ENCODE peak calls at places on chromosomes 2 and 18, in five cellular contexts. One of them, this sample, is unnamed.

GRCh38 chr2:74702001-74702715 is 48.1 kb downstream of the SEMA4F start:
- DNase-seq in PC-9: no peak
- DNase-seq in cardiac muscle cell: no peak
- DNase-seq in WTC11: no peak
- DNase-seq in neural progenitor cell: no peak
- DNase-seq in this sample: no peak

GRCh38 chr2:53018830-53019425 is 748.7 kb upstream of the CHAC2 start:
- DNase-seq in PC-9: no peak
- DNase-seq in neural progenitor cell: peak
- DNase-seq in WTC11: no peak
- DNase-seq in cardiac muscle cell: peak
- DNase-seq in this sample: no peak

GRCh38 chr2:71782323-71782722 is 329.0 kb downstream of the DYSF start:
- DNase-seq in cardiac muscle cell: no peak
- DNase-seq in neural progenitor cell: no peak
- DNase-seq in WTC11: no peak
- DNase-seq in PC-9: no peak
- DNase-seq in this sample: no peak

GRCh38 chr2:184597996-184598312 is 375 bp upstream of the ZNF804A start:
- DNase-seq in neural progenitor cell: no peak
- DNase-seq in cardiac muscle cell: no peak
- DNase-seq in PC-9: no peak
- DNase-seq in WTC11: no peak
- DNase-seq in this sample: no peak

GRCh38 chr18:13276530-13277520 is 58.3 kb downstream of the LDLRAD4 start:
- DNase-seq in cardiac muscle cell: no peak
- DNase-seq in WTC11: no peak
- DNase-seq in neural progenitor cell: no peak
- DNase-seq in PC-9: no peak
- DNase-seq in this sample: no peak

GRCh38 chr2:238697193-238698191 is 150.4 kb upstream of the TWIST2 start:
- DNase-seq in cardiac muscle cell: no peak
- DNase-seq in WTC11: no peak
- DNase-seq in neural progenitor cell: no peak
- DNase-seq in PC-9: no peak
- DNase-seq in this sample: no peak

GRCh38 chr2:241900251-241901017 is 30.9 kb downstream of the RTP5 start:
- DNase-seq in neural progenitor cell: no peak
- DNase-seq in PC-9: no peak
- DNase-seq in cardiac muscle cell: no peak
- DNase-seq in WTC11: no peak
- DNase-seq in this sample: no peak

GRCh38 chr18:48203961-48204666 is 205.1 kb downstream of the ZBTB7C start:
- DNase-seq in WTC11: no peak
- DNase-seq in neural progenitor cell: no peak
- DNase-seq in cardiac muscle cell: no peak
- DNase-seq in PC-9: no peak
- DNase-seq in this sample: no peak

GRCh38 chr18:68735498-68736343 is 20.8 kb upstream of the TMX3 start:
- DNase-seq in neural progenitor cell: peak
- DNase-seq in PC-9: peak
- DNase-seq in cardiac muscle cell: peak
- DNase-seq in WTC11: no peak
- DNase-seq in this sample: peak

GRCh38 chr18:59617468-59617932 is 79.7 kb downstream of the CCBE1 start:
- DNase-seq in neural progenitor cell: no peak
- DNase-seq in cardiac muscle cell: no peak
- DNase-seq in PC-9: no peak
- DNase-seq in WTC11: no peak
- DNase-seq in this sample: no peak

GRCh38 chr2:222796413-222797103 is 64.3 kb upstream of the ACSL3 start:
- DNase-seq in PC-9: no peak
- DNase-seq in neural progenitor cell: peak
- DNase-seq in WTC11: no peak
- DNase-seq in cardiac muscle cell: peak
- DNase-seq in this sample: no peak
- TF ChIP-seq CTCF in PC-9: no peak
- TF ChIP-seq CTCF in neural progenitor cell: no peak
- TF ChIP-seq CTCF in WTC11: no peak
- TF ChIP-seq CTCF in cardiac muscle cell: no peak
- TF ChIP-seq CTCF in this sample: no peak

GRCh38 chr18:74457743-74458465 is 796 bp upstream of the DIPK1C start:
- DNase-seq in PC-9: no peak
- DNase-seq in neural progenitor cell: peak
- DNase-seq in cardiac muscle cell: no peak
- DNase-seq in WTC11: no peak
- DNase-seq in this sample: no peak

GRCh38 chr18:74460825-74461224 is 3.7 kb upstream of the DIPK1C start:
- DNase-seq in PC-9: no peak
- DNase-seq in WTC11: no peak
- DNase-seq in cardiac muscle cell: no peak
- DNase-seq in neural progenitor cell: no peak
- DNase-seq in this sample: no peak

GRCh38 chr18:74457043-74457742 is at the start of gene DIPK1C:
- DNase-seq in WTC11: peak
- DNase-seq in PC-9: no peak
- DNase-seq in neural progenitor cell: peak
- DNase-seq in cardiac muscle cell: peak
- DNase-seq in this sample: no peak

GRCh38 chr18:74456409-74457042 is 582 bp downstream of the DIPK1C start:
- DNase-seq in neural progenitor cell: peak
- DNase-seq in WTC11: peak
- DNase-seq in PC-9: no peak
- DNase-seq in cardiac muscle cell: peak
- DNase-seq in this sample: no peak

GRCh38 chr18:74459877-74460276 is 2.8 kb upstream of the DIPK1C start:
- DNase-seq in neural progenitor cell: peak
- DNase-seq in cardiac muscle cell: no peak
- DNase-seq in WTC11: peak
- DNase-seq in PC-9: no peak
- DNase-seq in this sample: no peak
- TF ChIP-seq CTCF in neural progenitor cell: peak
- TF ChIP-seq CTCF in cardiac muscle cell: peak
- TF ChIP-seq CTCF in WTC11: peak
- TF ChIP-seq CTCF in PC-9: no peak
- TF ChIP-seq CTCF in this sample: peak

DNA sequence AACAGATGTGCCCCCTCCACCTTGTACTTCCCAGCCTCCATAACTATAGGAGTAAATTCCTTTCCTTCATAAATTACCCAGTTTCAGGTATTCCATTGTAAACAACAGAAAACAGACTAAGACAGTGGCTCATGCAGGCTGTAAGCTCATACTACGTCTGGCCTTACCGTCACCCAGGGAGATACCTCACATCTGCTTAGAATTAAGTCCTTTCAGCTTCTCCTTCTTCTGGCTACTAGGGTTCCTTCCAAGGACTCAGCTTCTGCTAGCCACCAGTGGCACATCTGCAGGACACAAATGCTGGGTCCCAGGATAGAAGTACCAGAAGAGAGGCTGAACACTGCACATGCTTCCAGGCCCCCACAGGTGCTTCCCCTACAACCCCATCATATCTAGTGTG is 22.4 kb upstream of the FEZ2 start:
- DNase-seq in neural progenitor cell: no peak
- DNase-seq in PC-9: no peak
- DNase-seq in WTC11: no peak
- DNase-seq in cardiac muscle cell: no peak
- DNase-seq in this sample: no peak
- TF ChIP-seq CTCF in neural progenitor cell: no peak
- TF ChIP-seq CTCF in PC-9: no peak
- TF ChIP-seq CTCF in WTC11: no peak
- TF ChIP-seq CTCF in cardiac muscle cell: no peak
- TF ChIP-seq CTCF in this sample: no peak

GRCh38 chr2:158743899-158744298 is 51.2 kb upstream of the DAPL1 start:
- DNase-seq in neural progenitor cell: no peak
- DNase-seq in cardiac muscle cell: no peak
- DNase-seq in PC-9: no peak
- DNase-seq in WTC11: no peak
- DNase-seq in this sample: no peak

GRCh38 chr2:158746488-158746887 is 48.6 kb upstream of the DAPL1 start:
- DNase-seq in PC-9: no peak
- DNase-seq in WTC11: no peak
- DNase-seq in cardiac muscle cell: no peak
- DNase-seq in neural progenitor cell: no peak
- DNase-seq in this sample: no peak

GRCh38 chr2:158745866-158746382 is 49.2 kb upstream of the DAPL1 start:
- DNase-seq in cardiac muscle cell: no peak
- DNase-seq in PC-9: no peak
- DNase-seq in neural progenitor cell: no peak
- DNase-seq in WTC11: no peak
- DNase-seq in this sample: no peak

GRCh38 chr2:158743466-158743865 is 51.7 kb upstream of the DAPL1 start:
- DNase-seq in cardiac muscle cell: no peak
- DNase-seq in neural progenitor cell: no peak
- DNase-seq in PC-9: no peak
- DNase-seq in WTC11: no peak
- DNase-seq in this sample: no peak

DNA sequence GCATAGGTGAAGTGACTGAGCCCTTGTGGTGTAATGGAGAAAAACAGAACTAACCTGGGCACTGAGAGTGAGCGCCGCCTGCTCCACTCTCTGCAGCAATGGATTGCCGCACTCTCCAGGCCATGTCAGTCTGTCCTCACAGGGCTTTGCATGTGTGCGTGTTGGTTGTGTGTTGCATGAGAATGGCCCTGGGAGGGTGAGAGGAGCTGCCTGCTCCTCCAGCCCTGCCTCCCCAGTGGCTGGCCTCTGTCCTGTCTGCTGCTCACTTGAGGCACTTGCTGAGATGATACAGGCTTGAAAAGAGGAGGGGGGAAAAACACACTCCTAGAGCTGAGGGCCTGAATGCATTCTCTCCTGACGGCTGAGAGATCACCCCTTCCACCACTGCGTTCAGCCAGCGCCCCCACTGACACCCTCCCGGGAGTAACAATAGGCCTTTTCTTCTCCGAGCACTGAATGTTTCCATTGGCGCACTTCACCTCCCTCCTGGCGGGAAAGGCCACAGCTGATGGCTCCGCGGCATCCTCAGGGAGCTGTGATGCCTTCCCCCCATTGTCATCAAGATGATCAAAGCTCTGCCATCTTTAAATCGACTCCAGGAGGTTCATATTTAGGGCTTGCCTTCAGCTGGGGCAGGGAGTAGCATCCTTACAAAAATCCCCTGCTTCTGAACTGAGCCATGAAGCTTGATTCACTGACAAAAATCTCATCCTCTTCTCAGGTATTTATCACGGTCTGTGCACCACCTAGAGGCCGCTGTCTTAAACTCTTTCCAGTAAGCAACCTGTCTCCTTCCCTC is 49.9 kb upstream of the DAPL1 start:
- DNase-seq in cardiac muscle cell: peak
- DNase-seq in PC-9: peak
- DNase-seq in neural progenitor cell: peak
- DNase-seq in WTC11: peak
- DNase-seq in this sample: peak
- TF ChIP-seq CTCF in cardiac muscle cell: peak
- TF ChIP-seq CTCF in PC-9: peak
- TF ChIP-seq CTCF in neural progenitor cell: peak
- TF ChIP-seq CTCF in WTC11: peak
- TF ChIP-seq CTCF in this sample: peak